ENCODE peak calls at places on chromosome 14, in nine cellular contexts. X is activated B cell treated with CpG ODN at 0.5 μM for 24 hours, F is IMR-90, Q is astrocyte of the spinal cord, W is heart right ventricle, B is WTC11, O is mucosa of descending colon, E is heart left ventricle, J is Calu3. C is an unnamed sample.

GRCh38 chr14:75096959-75097358 is 27.5 kb downstream of the ZC2HC1C start:
- DNase-seq in W (no peak), F (no peak), E (peak; percentile 8), O (no peak), J (no peak), B (no peak), Q (no peak), X (no peak), C (no peak)

GRCh38 chr14:105059035-105059916 is 6.0 kb downstream of the GPR132 start:
- DNase-seq in X (no peak), J (no peak), O (peak; percentile 59), F (no peak), W (no peak), Q (no peak), B (peak; percentile 46), E (no peak), C (no peak)

GRCh38 chr14:84961637-84962036 is 568.3 kb upstream of the FLRT2 start:
- DNase-seq in E (peak; percentile 26), F (no peak), J (no peak), Q (no peak), B (no peak), X (no peak), W (no peak), O (no peak), C (no peak)

GRCh38 chr14:46571970-46572369 is 79.6 kb downstream of the RPL10L start:
- DNase-seq in W (no peak), B (no peak), O (no peak), E (no peak), Q (peak; percentile 82), F (no peak), X (no peak), J (no peak), C (no peak)

GRCh38 chr14:101248840-101249675 is 312.2 kb upstream of the DIO3 start:
- DNase-seq in O (no peak), Q (no peak), E (peak; percentile 4), W (no peak), X (no peak), B (no peak), J (no peak), F (no peak), C (no peak)

GRCh38 chr14:94653321-94653720 is 41.1 kb downstream of the SERPINA3 start:
- DNase-seq in O (no peak), W (no peak), X (no peak), Q (no peak), F (no peak), E (no peak), B (no peak), J (no peak), C (no peak)

GRCh38 chr14:52185178-52185577 is 82.3 kb upstream of the PTGDR start:
- DNase-seq in Q (no peak), O (no peak), W (no peak), F (no peak), X (no peak), J (no peak), E (no peak), B (no peak), C (no peak)

GRCh38 chr14:92924247-92924646 is 1.3 kb downstream of the CHGA start:
- DNase-seq in B (no peak), W (no peak), E (no peak), F (no peak), X (no peak), Q (no peak), O (no peak), J (no peak), C (no peak)

GRCh38 chr14:50311337-50311973 is 574 bp downstream of the L2HGDH start:
- DNase-seq in F (no peak), Q (no peak), B (no peak), X (no peak), O (no peak), W (no peak), E (no peak), J (peak; percentile 87), C (no peak)

GRCh38 chr14:96584199-96584906 is 82.2 kb downstream of the PAPOLA start:
- DNase-seq in B (peak; percentile 86), Q (no peak), O (no peak), J (peak; percentile 70), E (no peak), W (no peak), F (no peak), X (no peak), C (peak; percentile 82)

GRCh38 chr14:59325906-59326305 is 137.4 kb downstream of the DAAM1 start:
- DNase-seq in B (no peak), F (peak; percentile 84), Q (peak; percentile 84), E (peak; percentile 27), O (no peak), W (no peak), X (no peak), J (no peak), C (no peak)

GRCh38 chr14:44820230-44820964 is 141.3 kb downstream of the KLHL28 start:
- DNase-seq in W (no peak), E (no peak), Q (no peak), O (no peak), F (no peak), X (no peak), J (no peak), B (peak; percentile 59), C (no peak)

GRCh38 chr14:59055439-59056045 is 132.9 kb upstream of the DAAM1 start:
- DNase-seq in E (peak; percentile 12), B (peak; percentile 28), F (peak; percentile 72), O (no peak), W (no peak), Q (peak; percentile 64), J (peak; percentile 20), X (no peak), C (peak; percentile 61)

GRCh38 chr14:88935083-88935482 is 110.6 kb downstream of the TTC8 start:
- DNase-seq in B (no peak), X (no peak), O (no peak), J (no peak), W (no peak), F (no peak), E (no peak), Q (no peak), C (no peak)

DNA sequence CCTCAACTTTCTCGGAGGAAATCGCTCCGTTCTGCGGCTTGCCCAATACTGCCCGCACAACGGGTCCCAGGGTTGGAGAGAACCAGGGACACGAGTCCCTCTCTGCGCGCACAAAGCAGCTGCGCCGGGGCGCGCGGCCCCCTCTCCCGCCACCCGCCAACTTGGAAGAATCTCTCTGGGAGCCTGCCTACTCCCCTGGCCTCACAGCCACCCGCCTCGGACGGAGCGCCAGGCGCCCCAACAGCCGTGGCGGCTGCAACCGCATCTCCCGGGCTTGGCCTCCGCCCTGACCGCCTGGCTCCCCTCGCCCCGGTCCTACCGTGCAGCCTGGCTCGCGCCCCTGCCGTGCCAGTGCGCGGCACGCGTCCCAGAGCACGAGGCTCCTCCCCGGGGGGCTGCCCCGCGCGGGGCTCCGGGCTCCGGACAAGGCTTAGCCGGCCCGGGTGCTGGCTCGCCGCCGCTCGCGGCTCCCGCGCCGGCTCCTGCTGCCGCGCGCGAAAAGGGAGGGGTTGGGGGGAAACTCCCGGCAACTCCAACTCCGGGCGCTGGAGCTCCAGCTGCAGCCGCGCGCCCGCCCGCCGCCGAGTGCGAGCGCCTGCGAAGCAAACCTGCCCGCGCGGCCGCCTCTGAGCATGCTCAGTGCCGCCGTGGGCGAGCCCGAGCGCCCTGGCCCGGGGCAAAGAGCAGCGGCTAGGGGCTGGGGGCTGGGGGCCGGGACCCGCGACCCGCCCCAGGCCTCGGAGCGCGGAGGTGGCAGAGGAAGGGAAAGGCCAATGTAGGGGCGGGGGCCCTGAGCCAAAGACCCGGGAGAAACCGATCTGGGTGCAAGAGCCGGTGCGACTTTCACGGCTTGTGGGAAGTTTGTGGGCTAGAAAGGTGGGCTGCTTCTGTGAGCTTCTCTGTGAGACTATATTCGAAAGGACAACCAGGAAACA is at the start of gene STXBP6:
- DNase-seq in F (peak; percentile 65), Q (peak; percentile 45), W (peak; percentile 83), J (peak; percentile 73), B (peak; percentile 74), X (no peak), O (peak; percentile 78), E (peak; percentile 76), C (peak; percentile 34)
- TF ChIP-seq CTCF in F (no peak), Q (no peak), W (no peak), J (no peak), B (no peak), X (no peak), O (no peak), E (no peak), C (no peak)

GRCh38 chr14:24879661-24880381 is 170.1 kb downstream of the STXBP6 start:
- DNase-seq in Q (no peak), J (no peak), W (no peak), E (peak; percentile 35), B (no peak), X (no peak), O (no peak), F (no peak), C (no peak)
- TF ChIP-seq CTCF in Q (no peak), J (no peak), W (no peak), E (no peak), B (no peak), X (no peak), O (no peak), F (no peak), C (no peak)

DNA sequence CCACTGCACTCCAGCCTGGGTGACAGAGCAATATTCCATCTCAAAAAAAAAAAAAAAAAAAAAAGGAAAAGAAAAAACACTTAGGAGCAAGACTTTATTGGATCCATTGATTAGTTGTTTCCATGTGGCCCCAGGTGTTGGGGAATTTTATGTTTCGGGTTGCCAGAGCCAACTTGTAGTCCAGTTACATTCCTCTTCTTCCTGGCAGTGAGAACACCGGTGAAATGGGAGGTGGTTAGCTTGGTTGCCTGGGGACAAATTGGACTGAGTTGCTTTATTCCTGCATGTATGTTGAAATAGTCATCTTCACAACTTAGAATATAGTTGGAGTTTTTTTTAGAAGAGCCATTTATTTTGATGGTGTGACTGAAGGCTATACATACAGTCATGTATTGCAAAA is 12.6 kb downstream of the RCOR1 start:
- DNase-seq in O (no peak), X (no peak), Q (no peak), F (no peak), W (no peak), E (no peak), B (no peak), J (no peak), C (no peak)
- TF ChIP-seq CTCF in O (no peak), X (no peak), Q (no peak), F (no peak), W (no peak), E (no peak), B (no peak), J (no peak), C (no peak)

GRCh38 chr14:91135039-91135438 is 21.2 kb downstream of the DGLUCY start:
- DNase-seq in E (no peak), X (no peak), Q (no peak), F (no peak), O (no peak), W (no peak), B (no peak), J (no peak), C (no peak)
- TF ChIP-seq CTCF in E (no peak), X (no peak), Q (no peak), F (no peak), O (no peak), W (no peak), B (no peak), J (no peak), C (no peak)

GRCh38 chr14:106185837-106186233 is 659.5 kb downstream of the TMEM121 start:
- DNase-seq in W (no peak), Q (no peak), O (no peak), E (no peak), B (no peak), X (no peak), J (peak; percentile 18), F (no peak), C (no peak)
- TF ChIP-seq CTCF in W (no peak), Q (no peak), O (no peak), E (no peak), B (no peak), X (no peak), J (no peak), F (no peak), C (peak; percentile 41)